ENCODE peak calls at places on chromosomes 6 and 20, in six cellular contexts. E is fibroblast of pulmonary artery, N is A549, P is GM10248, W is lower lobe of right lung, S is neural progenitor cell. A is an unnamed sample.

GRCh38 chr6:99092009-99092408 is 144.3 kb upstream of the FBXL4 start:
- DNase-seq in S (no peak), E (no peak), P (peak), N (no peak), W (no peak), A (peak)

GRCh38 chr20:8242827-8243764 is 111.0 kb downstream of the PLCB1 start:
- DNase-seq in P (no peak), W (no peak), S (no peak), N (no peak), E (peak), A (no peak)

GRCh38 chr20:5135363-5136012 is 8.7 kb downstream of the CDS2 start:
- DNase-seq in P (no peak), E (no peak), S (no peak), N (no peak), W (no peak), A (no peak)

GRCh38 chr20:41654292-41654691 is 36.1 kb upstream of the CHD6 start:
- DNase-seq in E (no peak), W (no peak), S (no peak), N (no peak), P (no peak), A (no peak)

GRCh38 chr6:35919827-35920751 is 809 bp downstream of the SRPK1 start:
- DNase-seq in S (peak), N (no peak), E (peak), W (peak), P (peak), A (no peak)

GRCh38 chr20:8646026-8646425 is 422.9 kb upstream of the PLCB4 start:
- DNase-seq in E (peak), S (no peak), N (no peak), W (no peak), P (no peak), A (no peak)

GRCh38 chr6:142015011-142015410 is 117.7 kb upstream of the GJE1 start:
- DNase-seq in E (no peak), N (no peak), W (no peak), P (no peak), S (peak), A (no peak)

GRCh38 chr6:92587521-92587920 is 831.8 kb downstream of the EPHA7 start:
- DNase-seq in E (no peak), P (no peak), W (no peak), N (no peak), S (no peak), A (no peak)

GRCh38 chr6:135230702-135231468 is 49.8 kb downstream of the MYB start:
- DNase-seq in S (no peak), N (no peak), W (no peak), E (peak), P (no peak), A (no peak)

GRCh38 chr6:118808794-118809668 is 84.9 kb upstream of the ASF1A start:
- DNase-seq in E (peak), S (no peak), P (no peak), W (peak), N (no peak), A (peak)

GRCh38 chr20:19995220-19995863 is 21.8 kb upstream of the NAA20 start:
- DNase-seq in N (peak), W (no peak), P (peak), E (peak), S (peak), A (peak)

GRCh38 chr6:25882066-25882496 is 8.0 kb upstream of the SLC17A3 start:
- DNase-seq in E (no peak), W (peak), P (peak), N (peak), S (peak), A (no peak)

GRCh38 chr20:21325296-21325695 is 22.2 kb downstream of the XRN2 start:
- DNase-seq in W (no peak), P (no peak), N (no peak), S (no peak), E (peak), A (no peak)

GRCh38 chr6:26319405-26320128 is 45.4 kb upstream of the BTN3A2 start:
- DNase-seq in W (no peak), P (no peak), E (no peak), S (peak), N (no peak), A (no peak)

GRCh38 chr20:44644384-44645131 is 6.9 kb downstream of the ADA start:
- DNase-seq in P (peak), N (no peak), E (no peak), S (no peak), W (no peak), A (peak)

GRCh38 chr6:156781882-156782631 is 4.9 kb downstream of the ARID1B start:
- DNase-seq in P (no peak), S (no peak), N (no peak), W (no peak), E (no peak), A (no peak)

GRCh38 chr20:9457055-9457454 is 57.3 kb upstream of the LAMP5 start:
- DNase-seq in N (no peak), E (no peak), W (no peak), P (no peak), S (no peak), A (no peak)

GRCh38 chr6:12077021-12077420 is 64.9 kb downstream of the HIVEP1 start:
- DNase-seq in W (no peak), N (no peak), E (no peak), S (no peak), P (no peak), A (no peak)

GRCh38 chr20:51542033-51542893 is at the start of gene NFATC2:
- DNase-seq in W (peak), E (no peak), S (peak), N (no peak), P (peak), A (peak)

GRCh38 chr6:44470106-44470446 is 82.6 kb downstream of the CDC5L start:
- DNase-seq in S (no peak), W (no peak), P (no peak), E (no peak), N (no peak), A (no peak)

GRCh38 chr20:2746636-2747265 is 53.7 kb downstream of the CPXM1 start:
- DNase-seq in P (no peak), S (no peak), W (no peak), N (no peak), E (no peak), A (no peak)

DNA sequence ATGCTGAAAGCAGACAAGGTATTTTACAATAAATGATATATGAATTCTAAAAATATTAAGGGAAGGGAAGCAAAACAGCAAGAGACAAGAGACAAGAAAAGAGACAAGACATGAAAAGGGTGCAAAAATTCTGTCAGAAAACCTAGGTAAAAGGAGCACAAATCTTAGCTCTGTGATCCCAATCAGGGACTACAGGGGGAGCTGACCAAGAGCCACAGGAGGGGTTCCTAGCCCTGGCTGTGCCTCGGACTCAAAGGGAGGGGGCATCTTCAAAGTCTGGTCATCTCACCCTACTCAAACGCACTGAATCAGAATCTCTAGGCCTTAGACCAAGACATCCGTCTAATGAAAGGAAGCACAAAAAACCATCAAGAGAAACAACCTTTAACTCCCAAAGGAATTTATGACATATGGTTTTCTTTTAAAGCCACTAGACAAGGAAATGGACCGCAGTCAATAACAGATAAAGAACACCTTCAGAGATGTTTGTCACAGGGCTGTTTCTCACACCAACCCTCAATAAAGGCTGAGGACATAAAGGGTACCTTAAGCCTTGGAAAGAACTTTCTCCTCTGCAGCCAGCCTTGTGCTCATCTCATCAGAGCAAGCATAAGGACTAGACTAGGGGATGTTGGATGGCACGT is 130.4 kb upstream of the CDYL start:
- DNase-seq in N (no peak), S (no peak), E (no peak), W (no peak), P (no peak), A (no peak)
- TF ChIP-seq CTCF in N (no peak), S (peak), E (peak), W (no peak), P (no peak), A (no peak)

GRCh38 chr20:55415567-55416142 is 589.7 kb downstream of the CBLN4 start:
- DNase-seq in W (no peak), N (no peak), P (no peak), E (no peak), S (peak), A (no peak)
- TF ChIP-seq CTCF in W (no peak), N (peak), P (peak), E (no peak), S (peak), A (no peak)

DNA sequence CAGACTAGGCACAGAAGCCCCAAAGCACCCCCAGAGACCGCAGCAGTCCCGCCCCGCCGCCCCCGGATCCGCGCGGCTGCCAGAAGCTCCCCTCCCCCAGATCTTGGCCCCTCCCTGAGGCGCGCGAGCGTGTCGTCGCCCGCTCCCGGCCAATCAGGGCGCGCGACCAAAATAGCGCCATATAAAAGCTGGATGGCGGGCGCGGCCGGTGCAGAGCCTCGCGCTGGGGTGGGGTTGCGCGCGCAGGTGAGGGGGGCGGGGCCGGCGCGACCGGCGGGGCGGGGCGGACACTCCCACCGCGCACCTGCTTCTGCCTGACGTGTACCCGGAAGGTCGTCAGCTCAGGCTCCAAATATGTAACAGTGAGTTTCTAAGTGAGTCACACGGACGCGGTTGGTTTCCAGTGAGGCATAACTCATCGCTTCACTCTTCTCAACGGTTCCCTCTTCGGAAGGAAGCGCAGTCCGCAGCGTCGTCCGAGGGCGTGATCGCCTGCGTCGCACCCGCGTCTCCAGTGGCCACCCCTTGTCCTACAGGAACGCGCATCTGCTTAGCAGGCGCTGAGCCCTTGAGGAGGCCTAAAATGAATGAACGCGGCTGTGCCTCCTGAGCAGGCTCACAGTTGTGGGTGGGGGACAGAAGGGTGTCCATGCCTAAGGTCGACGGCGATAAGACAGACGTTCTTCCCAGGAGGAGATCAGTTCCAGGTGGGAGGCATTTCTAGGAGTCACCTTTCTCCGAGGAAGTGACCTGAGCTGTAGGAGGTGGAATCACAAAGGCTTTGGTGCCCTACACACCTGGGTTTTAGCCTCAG is 50.6 kb upstream of the EZR start:
- DNase-seq in E (peak), N (peak), W (peak), S (peak), P (peak), A (peak)
- TF ChIP-seq CTCF in E (no peak), N (no peak), W (peak), S (no peak), P (no peak), A (peak)

GRCh38 chr6:551405-551804 is 105.5 kb downstream of the HUS1B start:
- DNase-seq in N (no peak), P (peak), S (peak), W (no peak), E (peak), A (peak)
- TF ChIP-seq CTCF in N (no peak), P (peak), S (peak), W (no peak), E (no peak), A (no peak)

GRCh38 chr6:88377976-88378580 is 211.9 kb upstream of the CNR1 start:
- DNase-seq in S (peak), N (no peak), W (no peak), E (no peak), P (no peak), A (no peak)

GRCh38 chr6:88376759-88377387 is 210.7 kb upstream of the CNR1 start:
- DNase-seq in S (no peak), N (no peak), P (no peak), E (peak), W (no peak), A (no peak)

GRCh38 chr6:88371480-88371879 is 205.3 kb upstream of the CNR1 start:
- DNase-seq in W (no peak), S (no peak), E (no peak), N (no peak), P (no peak), A (no peak)

GRCh38 chr6:88376197-88376596 is 210.1 kb upstream of the CNR1 start:
- DNase-seq in N (no peak), P (no peak), E (no peak), W (no peak), S (no peak), A (no peak)

DNA sequence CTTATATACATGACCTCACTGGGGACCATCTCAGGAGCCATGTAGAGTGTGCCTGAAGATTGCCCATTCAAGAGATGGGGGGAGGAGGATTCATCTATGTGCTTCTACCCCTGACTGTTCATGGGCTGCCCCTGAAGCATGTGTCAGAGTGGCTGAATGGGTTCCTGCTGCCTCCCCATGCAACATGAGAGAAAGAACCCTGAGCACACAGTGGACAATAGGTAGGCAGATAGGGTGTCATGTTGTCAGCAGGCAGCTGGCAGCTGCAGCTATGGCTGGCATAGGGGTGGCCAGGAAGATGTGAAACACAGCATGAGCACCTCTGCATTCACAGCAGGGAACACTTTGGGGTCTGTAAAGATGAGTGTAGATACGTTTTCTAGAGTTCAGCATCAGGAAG is 208.4 kb upstream of the CNR1 start:
- DNase-seq in W (no peak), E (no peak), N (no peak), P (no peak), S (no peak), A (no peak)
- TF ChIP-seq CTCF in W (no peak), E (no peak), N (no peak), P (no peak), S (no peak), A (no peak)

GRCh38 chr6:18997375-18997826 is 610.3 kb downstream of the RNF144B start:
- DNase-seq in E (peak), P (peak), W (no peak), N (peak), S (peak), A (peak)
- TF ChIP-seq CTCF in E (peak), P (no peak), W (peak), N (peak), S (peak), A (peak)

GRCh38 chr6:68226460-68226859 is 408.6 kb upstream of the ADGRB3 start:
- DNase-seq in P (no peak), W (no peak), S (peak), N (no peak), E (peak), A (no peak)
- TF ChIP-seq CTCF in P (peak), W (no peak), S (peak), N (no peak), E (peak), A (peak)